ENCODE peak calls at places on chromosomes 5 and 9, in six cellular contexts. Q is transverse colon, C is lower lobe of right lung, M is heart left ventricle, S is HCT116, R is tibial nerve. N is an unnamed sample. For H3K4me1, the result is how much of the 10 kb centered on the place peaks cover.

GRCh38 chr9:123338710-123339665 is 17.0 kb upstream of the CRB2 start:
- DNase-seq in Q (peak), C (peak), M (peak), S (no peak), R (no peak), N (peak)

GRCh38 chr9:79976501-79977444 is 405.0 kb downstream of the TLE4 start:
- DNase-seq in Q (no peak), C (no peak), M (no peak), S (no peak), R (no peak), N (no peak)

GRCh38 chr5:137340899-137341298 is 158.2 kb downstream of the SPOCK1 start:
- DNase-seq in Q (no peak), C (no peak), M (no peak), S (no peak), R (no peak), N (no peak)

GRCh38 chr9:18260527-18260926 is 213.4 kb upstream of the ADAMTSL1 start:
- DNase-seq in Q (no peak), C (no peak), M (no peak), S (no peak), R (no peak), N (peak)

GRCh38 chr5:73359395-73359794 is 89.2 kb downstream of the FOXD1 start:
- DNase-seq in Q (no peak), C (no peak), M (no peak), S (no peak), R (no peak), N (no peak)

GRCh38 chr5:59354811-59355210 is 538.7 kb downstream of the PDE4D start:
- DNase-seq in Q (no peak), C (no peak), M (no peak), S (no peak), R (no peak), N (no peak)

GRCh38 chr5:20294696-20295095 is 306.7 kb upstream of the CDH18 start:
- DNase-seq in Q (no peak), C (no peak), M (no peak), S (no peak), R (no peak), N (no peak)

GRCh38 chr9:130835441-130836298 is 616 bp downstream of the ABL1 start:
- DNase-seq in Q (peak), C (peak), M (peak), S (no peak), R (no peak), N (peak)

GRCh38 chr5:141604318-141604717 is 14.5 kb downstream of the DIAPH1 start:
- DNase-seq in Q (peak), C (peak), M (peak), S (peak), R (peak), N (peak)

GRCh38 chr5:159043551-159043950 is 56.2 kb downstream of the EBF1 start:
- DNase-seq in Q (no peak), C (no peak), M (no peak), S (no peak), R (no peak), N (no peak)
- H3K4me1 ChIP-seq in Q (under half), C (under half), M (under half), S (under half), R (under half), N (under half)

GRCh38 chr9:126365780-126366179 is 39.2 kb downstream of the MVB12B start:
- DNase-seq in Q (no peak), C (no peak), M (no peak), S (no peak), R (no peak), N (no peak)
- TF ChIP-seq CTCF in Q (no peak), C (no peak), M (no peak), S (no peak), R (no peak), N (no peak)

GRCh38 chr9:127124792-127125191 is 2.4 kb upstream of the ANGPTL2 start:
- DNase-seq in Q (no peak), C (no peak), M (no peak), S (no peak), R (no peak), N (no peak)

GRCh38 chr9:127123239-127123935 is 952 bp upstream of the ANGPTL2 start:
- DNase-seq in Q (no peak), C (no peak), M (peak), S (no peak), R (peak), N (peak)

GRCh38 chr9:127124091-127124490 is 1.7 kb upstream of the ANGPTL2 start:
- DNase-seq in Q (no peak), C (no peak), M (no peak), S (no peak), R (no peak), N (no peak)

GRCh38 chr9:127121628-127122175 is 733 bp downstream of the ANGPTL2 start:
- DNase-seq in Q (no peak), C (no peak), M (no peak), S (no peak), R (no peak), N (peak)

DNA sequence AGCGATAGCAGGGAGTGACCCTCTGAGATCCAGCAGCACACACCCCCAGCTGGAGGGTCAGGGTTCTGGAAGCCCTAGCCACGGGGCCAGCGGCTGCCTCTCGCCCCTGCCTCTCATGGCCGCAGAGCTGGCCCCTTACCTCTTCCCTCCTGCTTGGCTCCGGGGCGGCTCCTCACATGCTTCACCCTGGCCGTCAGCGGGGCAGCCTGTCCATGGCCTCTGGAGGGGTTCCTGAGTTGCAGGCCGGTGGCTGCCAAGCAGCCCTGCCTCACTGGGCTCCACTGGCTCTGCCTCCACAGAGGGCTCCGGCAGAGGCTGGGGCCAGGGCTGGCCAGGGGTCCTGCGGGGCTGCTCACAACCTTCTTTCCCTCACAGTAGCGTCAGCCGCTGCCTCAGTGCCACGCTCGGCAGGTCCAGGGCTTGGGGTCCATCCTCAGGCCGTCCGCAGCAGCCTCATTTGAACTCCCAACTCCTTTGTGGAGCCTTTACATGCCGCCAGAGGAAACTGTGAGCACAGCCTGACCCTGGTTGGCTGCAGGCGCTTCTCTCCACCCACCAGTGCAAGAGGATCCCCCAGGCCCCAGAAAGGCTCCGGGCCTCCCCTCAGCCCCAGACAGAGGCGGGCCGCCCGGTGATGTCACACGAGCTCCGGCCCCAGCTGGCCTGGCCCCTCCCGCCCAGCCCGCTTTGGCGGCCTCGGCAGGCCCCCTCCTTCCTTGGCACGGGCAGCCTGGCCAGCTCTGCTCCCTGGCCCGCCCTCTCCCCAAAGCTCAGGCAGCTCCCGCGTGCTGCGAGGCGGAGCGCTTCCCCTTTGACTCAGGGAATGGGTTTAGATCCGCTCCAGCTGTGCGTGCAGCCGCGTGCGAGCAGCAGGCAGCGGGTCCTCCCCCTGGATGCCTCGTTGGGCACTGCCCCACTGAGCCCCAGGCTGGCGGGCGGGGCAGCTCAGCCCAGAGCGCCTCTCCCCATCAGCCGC is at the start of gene ANGPTL2:
- DNase-seq in Q (peak), C (peak), M (peak), S (no peak), R (peak), N (peak)
- H3K4me3 ChIP-seq in Q (peak), C (peak), M (peak), S (no peak), R (peak), N (peak)

GRCh38 chr9:110110154-110110553 is 97.8 kb downstream of the C9orf152 start:
- DNase-seq in Q (no peak), C (no peak), M (no peak), S (no peak), R (no peak), N (no peak)
- H3K4me1 ChIP-seq in Q (under half), C (under half), M (under half), S (under half), R (under half), N (under half)

DNA sequence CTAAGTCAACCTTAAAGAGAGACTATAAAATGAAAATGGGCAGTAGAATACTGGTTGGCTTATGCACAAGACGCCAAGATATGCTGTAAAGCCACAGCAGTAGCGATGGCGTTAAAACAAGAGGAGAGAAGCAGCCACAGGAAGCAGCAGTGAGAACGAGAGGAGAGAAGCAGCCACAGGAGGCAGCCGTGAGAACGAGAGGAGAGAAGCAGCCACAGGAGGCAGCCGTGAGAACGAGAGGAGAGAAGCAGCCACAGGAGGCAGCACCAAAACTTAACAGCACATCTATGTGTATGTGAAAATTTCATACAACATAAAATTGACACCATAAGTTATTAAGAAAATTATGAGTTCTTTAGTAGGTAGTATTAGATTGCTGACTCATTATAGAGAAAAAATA is 2318.6 kb upstream of the ACO1 start:
- DNase-seq in Q (no peak), C (no peak), M (no peak), S (peak), R (no peak), N (no peak)
- TF ChIP-seq CTCF in Q (no peak), C (no peak), M (no peak), S (peak), R (no peak), N (no peak)

DNA sequence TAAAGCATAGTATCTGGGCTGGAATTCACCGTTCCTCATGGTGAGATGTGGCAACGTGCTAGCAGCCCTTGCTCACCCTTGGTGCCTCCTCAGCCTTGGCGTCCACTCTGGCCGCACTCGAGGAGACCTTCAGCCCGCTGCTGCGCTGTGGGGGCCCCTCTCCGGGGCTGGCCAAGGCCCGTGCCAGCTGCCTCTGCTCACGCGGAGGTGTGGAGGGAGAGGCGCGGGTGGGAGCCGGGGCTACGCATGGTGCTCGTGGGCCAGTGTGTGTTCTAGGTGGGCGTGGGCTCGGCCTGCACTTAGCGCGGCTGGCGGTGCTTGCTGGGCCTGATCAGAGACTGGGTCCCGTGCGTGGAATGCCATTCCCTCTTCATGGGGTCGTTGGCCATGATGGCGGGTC is 424.2 kb downstream of the KCTD16 start:
- DNase-seq in Q (no peak), C (no peak), M (no peak), S (no peak), R (no peak), N (no peak)
- H3K4me3 ChIP-seq in Q (no peak), C (no peak), M (no peak), S (no peak), R (no peak), N (no peak)

DNA sequence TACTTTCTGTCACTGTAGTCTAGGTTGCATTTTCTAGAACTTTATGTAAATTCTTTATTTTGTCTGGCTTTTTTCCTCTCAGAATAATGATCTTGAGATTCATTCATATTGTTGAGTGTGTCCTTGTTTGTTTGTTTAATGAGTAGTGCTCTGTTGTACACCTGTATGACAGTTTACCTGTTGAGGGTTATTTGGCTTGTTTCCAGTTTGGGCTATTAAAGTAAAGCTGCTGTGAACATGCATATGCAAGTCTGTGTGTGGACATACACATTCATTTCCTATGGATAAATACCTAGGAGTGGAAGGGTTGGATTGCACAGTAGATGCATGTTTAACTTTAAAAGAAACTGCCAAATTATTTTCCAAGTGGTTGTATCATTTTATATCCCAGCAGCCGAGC is 30.4 kb downstream of the MVB12B start:
- DNase-seq in Q (no peak), C (no peak), M (no peak), S (no peak), R (no peak), N (no peak)
- H3K4me1 ChIP-seq in Q (under half), C (under half), M (under half), S (under half), R (under half), N (under half)

GRCh38 chr5:72109625-72110024 is 2.4 kb downstream of the MAP1B start:
- DNase-seq in Q (no peak), C (no peak), M (no peak), S (no peak), R (no peak), N (no peak)
- TF ChIP-seq CTCF in Q (no peak), C (no peak), M (no peak), S (no peak), R (no peak), N (no peak)